ENCODE peak calls at places on chromosomes 2 and 18, in five cellular contexts. V, S, B, X and K are unnamed samples.

GRCh38 chr2:64629329-64629781 is 24.4 kb downstream of the SERTAD2 start:
- DNase-seq in X (no peak), B (no peak), V (no peak), S (no peak), K (no peak)

GRCh38 chr18:25284861-25285574 is 66.9 kb downstream of the ZNF521 start:
- DNase-seq in X (no peak), B (no peak), V (no peak), S (no peak), K (no peak)

GRCh38 chr2:114061566-114062098 is 171.7 kb downstream of the ACTR3 start:
- DNase-seq in V (no peak), B (no peak), X (no peak), S (no peak), K (no peak)

GRCh38 chr2:178271629-178272333 is 77.5 kb downstream of the OSBPL6 start:
- DNase-seq in X (no peak), S (no peak), V (no peak), B (no peak), K (no peak)

GRCh38 chr2:12120281-12121150 is 374.1 kb downstream of the LPIN1 start:
- DNase-seq in V (no peak), X (no peak), S (no peak), B (no peak), K (no peak)

GRCh38 chr2:230575640-230576324 is 136.9 kb upstream of the CAB39 start:
- DNase-seq in B (peak), V (peak), S (no peak), X (no peak), K (peak)

GRCh38 chr2:28991462-28991861 is 10.4 kb downstream of the TOGARAM2 start:
- DNase-seq in V (no peak), S (no peak), X (no peak), B (no peak), K (no peak)

GRCh38 chr2:180733330-180733729 is 247.1 kb upstream of the UBE2E3 start:
- DNase-seq in X (no peak), B (no peak), S (no peak), V (no peak), K (no peak)

GRCh38 chr2:128321421-128321775 is 2.7 kb upstream of the HS6ST1 start:
- DNase-seq in V (no peak), B (no peak), S (no peak), X (peak), K (peak)

GRCh38 chr18:48728204-48728833 is 189.5 kb downstream of the CTIF start:
- DNase-seq in B (no peak), X (no peak), V (no peak), S (no peak), K (peak)

GRCh38 chr18:70419526-70419925 is 130.7 kb downstream of the SOCS6 start:
- DNase-seq in V (no peak), X (no peak), S (no peak), B (no peak), K (no peak)

GRCh38 chr2:69382547-69382946 is 4.5 kb downstream of the GFPT1 start:
- DNase-seq in S (peak), B (peak), X (no peak), V (no peak), K (no peak)

GRCh38 chr2:203594541-203594940 is 59.4 kb upstream of the RAPH1 start:
- DNase-seq in V (no peak), B (no peak), S (no peak), X (no peak), K (no peak)

GRCh38 chr2:12269041-12269972 is 447.4 kb upstream of the TRIB2 start:
- DNase-seq in X (no peak), V (no peak), S (no peak), B (no peak), K (peak)

GRCh38 chr2:219001577-219002394 is 8.6 kb upstream of the CRYBA2 start:
- DNase-seq in X (peak), B (peak), S (no peak), V (peak), K (no peak)

GRCh38 chr2:241066171-241066892 is 35.8 kb downstream of the MTERF4 start:
- DNase-seq in X (no peak), V (no peak), S (no peak), B (no peak), K (no peak)

GRCh38 chr2:123913266-123913810 is 111.7 kb upstream of the CNTNAP5 start:
- DNase-seq in X (no peak), S (no peak), V (no peak), B (no peak), K (no peak)

GRCh38 chr18:48714873-48715272 is 176.0 kb downstream of the CTIF start:
- DNase-seq in B (no peak), V (no peak), X (peak), S (no peak), K (no peak)

GRCh38 chr2:186256540-186256939 is 229.5 kb upstream of the ZC3H15 start:
- DNase-seq in X (no peak), S (peak), B (no peak), V (peak), K (peak)

GRCh38 chr2:227785293-227785692 is 28.3 kb upstream of the CCL20 start:
- DNase-seq in B (no peak), V (no peak), X (no peak), S (no peak), K (no peak)

GRCh38 chr2:197908191-197908590 is 103.8 kb downstream of the PLCL1 start:
- DNase-seq in B (no peak), V (no peak), X (no peak), S (no peak), K (no peak)

GRCh38 chr2:197908940-197909339 is 104.5 kb downstream of the PLCL1 start:
- DNase-seq in V (no peak), B (no peak), S (no peak), X (no peak), K (no peak)

GRCh38 chr2:197909377-197909776 is 105.0 kb downstream of the PLCL1 start:
- DNase-seq in B (no peak), S (no peak), V (peak), X (no peak), K (no peak)

GRCh38 chr2:197904446-197904845 is 100.1 kb downstream of the PLCL1 start:
- DNase-seq in S (no peak), B (no peak), V (no peak), X (no peak), K (peak)
- TF ChIP-seq MAX in S (no peak), B (no peak), V (no peak), X (no peak), K (no peak)

GRCh38 chr2:120572226-120572625 is 163.4 kb upstream of the GLI2 start:
- DNase-seq in X (no peak), V (no peak), B (no peak), S (no peak), K (no peak)
- TF ChIP-seq MAX in X (no peak), V (no peak), B (no peak), S (no peak), K (no peak)

GRCh38 chr2:96142217-96143113 is 2.8 kb downstream of the DUSP2 start:
- DNase-seq in B (peak), V (no peak), S (no peak), X (peak), K (peak)
- TF ChIP-seq MAX in B (no peak), V (no peak), S (no peak), X (no peak), K (no peak)

GRCh38 chr2:168683996-168684395 is 118.4 kb upstream of the NOSTRIN start:
- DNase-seq in S (no peak), B (no peak), X (no peak), V (no peak), K (peak)

GRCh38 chr2:168685619-168686453 is 116.6 kb upstream of the NOSTRIN start:
- DNase-seq in X (no peak), S (no peak), B (peak), V (no peak), K (no peak)

GRCh38 chr2:168686485-168687191 is 115.8 kb upstream of the NOSTRIN start:
- DNase-seq in X (no peak), S (no peak), B (no peak), V (no peak), K (no peak)

GRCh38 chr2:168684921-168685618 is 117.4 kb upstream of the NOSTRIN start:
- DNase-seq in V (no peak), X (no peak), S (no peak), B (no peak), K (no peak)

DNA sequence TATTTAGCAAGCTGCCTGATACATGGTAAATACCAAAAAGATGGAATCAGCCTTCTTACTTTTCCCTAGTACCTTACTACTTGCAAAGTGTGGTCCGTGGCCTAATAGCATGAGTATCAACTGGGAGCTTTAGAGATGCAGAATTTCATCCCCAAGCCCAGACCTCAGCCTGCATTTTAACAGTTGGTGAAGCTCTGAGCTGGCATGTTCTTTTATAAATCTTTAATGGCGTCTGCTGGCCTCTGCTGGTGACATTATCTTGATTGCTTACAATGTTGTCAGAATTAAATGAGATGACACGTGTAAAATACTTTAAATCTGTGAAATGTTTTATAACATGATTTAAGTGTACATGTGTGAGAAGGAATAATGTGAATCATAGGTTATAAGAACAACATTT is 115.1 kb upstream of the NOSTRIN start:
- DNase-seq in X (no peak), B (no peak), S (peak), V (no peak), K (peak)
- TF ChIP-seq MAX in X (no peak), B (no peak), S (no peak), V (no peak), K (no peak)

DNA sequence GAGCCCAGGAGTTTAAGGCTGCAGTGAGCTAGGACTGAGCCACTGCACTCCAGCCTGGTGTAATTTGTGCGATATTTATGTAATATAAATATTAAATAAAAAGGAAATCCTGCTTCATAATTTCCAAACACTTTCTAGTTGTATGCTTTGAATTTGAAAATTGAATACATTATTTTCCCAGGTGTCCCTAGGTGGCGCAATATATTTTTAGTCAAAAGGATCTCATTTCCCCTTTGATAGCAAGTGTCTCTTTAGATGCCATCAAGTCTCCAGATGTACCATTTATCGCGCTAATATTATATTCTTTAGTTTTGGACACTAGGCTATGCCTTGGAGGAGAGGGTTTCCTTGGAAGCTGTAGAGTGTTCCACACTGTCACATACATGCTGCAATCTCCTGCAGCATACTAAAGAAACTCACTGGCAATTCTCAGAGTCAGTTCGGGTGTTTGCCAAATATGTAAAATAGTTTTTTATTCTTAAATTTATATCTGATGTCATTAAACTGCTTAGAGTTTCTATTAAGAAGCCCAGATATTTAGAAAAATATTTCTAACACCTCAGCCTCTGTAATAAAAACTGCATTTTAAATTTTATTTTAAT is 5.6 kb upstream of the WDR7 start:
- DNase-seq in B (no peak), V (peak), X (no peak), S (peak), K (peak)
- TF ChIP-seq MAX in B (no peak), V (no peak), X (no peak), S (no peak), K (no peak)